ENCODE peak calls at places on chromosomes 3 and 15, in ten cellular contexts. B is IMR-90; G is CD4-positive, alpha-beta T cell; P is left lung; N is GM13977; M is tibial nerve; Z is coronary artery; O is AG10803; T is foreskin fibroblast; L is lung. A is an unnamed sample.

GRCh38 chr3:177622520-177622919 is 425.2 kb upstream of the TBL1XR1 start:
- DNase-seq in B (no peak), G (no peak), P (no peak), N (no peak), M (no peak), Z (no peak), O (no peak), T (no peak), L (no peak), A (no peak)

GRCh38 chr3:184341925-184342324 is 4.5 kb downstream of the FAM131A start:
- DNase-seq in B (no peak), G (no peak), P (peak; percentile 84), N (no peak), M (no peak), Z (no peak), O (no peak), T (no peak), L (peak; percentile 87), A (no peak)

GRCh38 chr3:85709483-85709882 is 750.7 kb downstream of the CADM2 start:
- DNase-seq in B (no peak), G (no peak), P (no peak), N (no peak), M (no peak), Z (no peak), O (no peak), T (no peak), L (no peak), A (no peak)

GRCh38 chr15:90138071-90138833 is 36.0 kb upstream of the IDH2 start:
- DNase-seq in B (no peak), G (no peak), P (peak; percentile 57), N (no peak), M (no peak), Z (no peak), O (no peak), T (no peak), L (peak; percentile 45), A (no peak)

GRCh38 chr3:31908391-31909097 is 72.5 kb downstream of the OSBPL10 start:
- DNase-seq in B (peak; percentile 14), G (no peak), P (no peak), N (no peak), M (no peak), Z (no peak), O (no peak), T (peak; percentile 53), L (no peak), A (peak; percentile 3)

GRCh38 chr3:19799115-19799514 is 134.9 kb downstream of the EFHB start:
- DNase-seq in B (no peak), G (no peak), P (no peak), N (no peak), M (no peak), Z (no peak), O (no peak), T (no peak), L (no peak), A (no peak)

GRCh38 chr3:47984089-47984759 is 32.0 kb downstream of the MAP4 start:
- DNase-seq in B (peak; percentile 85), G (no peak), P (no peak), N (no peak), M (no peak), Z (no peak), O (peak; percentile 74), T (peak; percentile 89), L (no peak), A (peak; percentile 77)

GRCh38 chr3:3020209-3020608 is 90.0 kb downstream of the IL5RA start:
- DNase-seq in B (no peak), G (no peak), P (no peak), N (no peak), M (no peak), Z (no peak), O (no peak), T (no peak), L (no peak), A (no peak)

GRCh38 chr3:197507541-197507940 is 48.2 kb downstream of the BDH1 start:
- DNase-seq in B (no peak), G (no peak), P (no peak), N (peak; percentile 10), M (no peak), Z (no peak), O (no peak), T (no peak), L (no peak), A (no peak)

GRCh38 chr15:41633609-41634008 is 26.6 kb upstream of the MGA start:
- DNase-seq in B (no peak), G (no peak), P (no peak), N (no peak), M (no peak), Z (no peak), O (no peak), T (no peak), L (no peak), A (no peak)

GRCh38 chr15:40511472-40512133 is 40.8 kb downstream of the CHST14 start:
- DNase-seq in B (no peak), G (no peak), P (peak; percentile 78), N (peak; percentile 70), M (peak; percentile 23), Z (no peak), O (peak; percentile 35), T (peak; percentile 76), L (peak; percentile 78), A (peak; percentile 3)

GRCh38 chr3:44894485-44894884 is 20.1 kb downstream of the TGM4 start:
- DNase-seq in B (peak; percentile 24), G (no peak), P (no peak), N (no peak), M (no peak), Z (no peak), O (peak; percentile 55), T (no peak), L (no peak), A (no peak)

GRCh38 chr3:165212580-165212979 is 16.4 kb upstream of the SLITRK3 start:
- DNase-seq in B (no peak), G (no peak), P (no peak), N (no peak), M (no peak), Z (no peak), O (no peak), T (no peak), L (no peak), A (no peak)

GRCh38 chr3:165211749-165212148 is 15.6 kb upstream of the SLITRK3 start:
- DNase-seq in B (no peak), G (no peak), P (no peak), N (no peak), M (no peak), Z (no peak), O (no peak), T (no peak), L (no peak), A (no peak)

GRCh38 chr3:165206454-165207266 is 10.5 kb upstream of the SLITRK3 start:
- DNase-seq in B (peak; percentile 65), G (no peak), P (peak; percentile 67), N (peak; percentile 53), M (peak; percentile 53), Z (peak; percentile 77), O (peak; percentile 72), T (peak; percentile 58), L (peak; percentile 62), A (peak; percentile 69)

GRCh38 chr3:165210727-165211126 is 14.5 kb upstream of the SLITRK3 start:
- DNase-seq in B (no peak), G (no peak), P (no peak), N (no peak), M (no peak), Z (no peak), O (no peak), T (no peak), L (no peak), A (no peak)

GRCh38 chr3:165210132-165210531 is 13.9 kb upstream of the SLITRK3 start:
- DNase-seq in B (no peak), G (no peak), P (no peak), N (no peak), M (no peak), Z (no peak), O (no peak), T (no peak), L (no peak), A (peak; percentile 2)
- TF ChIP-seq CTCF in B (no peak), G (no peak), P (no peak), N (no peak), M (no peak), Z (no peak), O (peak; percentile 22), T (no peak), L (no peak), A (peak; percentile 66)

GRCh38 chr3:120625199-120625598 is 29.1 kb downstream of the NDUFB4 start:
- DNase-seq in B (no peak), G (no peak), P (no peak), N (no peak), M (no peak), Z (no peak), O (peak; percentile 17), T (no peak), L (no peak), A (peak; percentile 61)

GRCh38 chr3:120623719-120624093 is 27.6 kb downstream of the NDUFB4 start:
- DNase-seq in B (no peak), G (no peak), P (no peak), N (no peak), M (no peak), Z (no peak), O (no peak), T (no peak), L (no peak), A (no peak)

GRCh38 chr3:120622457-120622856 is 26.3 kb downstream of the NDUFB4 start:
- DNase-seq in B (no peak), G (no peak), P (no peak), N (no peak), M (no peak), Z (no peak), O (no peak), T (no peak), L (no peak), A (no peak)

GRCh38 chr3:120622870-120623718 is 27.0 kb downstream of the NDUFB4 start:
- DNase-seq in B (peak; percentile 82), G (no peak), P (no peak), N (no peak), M (no peak), Z (no peak), O (peak; percentile 36), T (peak; percentile 59), L (no peak), A (peak; percentile 99)
- TF ChIP-seq CTCF in B (peak; percentile 14), G (no peak), P (no peak), N (no peak), M (no peak), Z (no peak), O (peak; percentile 2), T (peak; percentile 11), L (no peak), A (peak; percentile 87)

DNA sequence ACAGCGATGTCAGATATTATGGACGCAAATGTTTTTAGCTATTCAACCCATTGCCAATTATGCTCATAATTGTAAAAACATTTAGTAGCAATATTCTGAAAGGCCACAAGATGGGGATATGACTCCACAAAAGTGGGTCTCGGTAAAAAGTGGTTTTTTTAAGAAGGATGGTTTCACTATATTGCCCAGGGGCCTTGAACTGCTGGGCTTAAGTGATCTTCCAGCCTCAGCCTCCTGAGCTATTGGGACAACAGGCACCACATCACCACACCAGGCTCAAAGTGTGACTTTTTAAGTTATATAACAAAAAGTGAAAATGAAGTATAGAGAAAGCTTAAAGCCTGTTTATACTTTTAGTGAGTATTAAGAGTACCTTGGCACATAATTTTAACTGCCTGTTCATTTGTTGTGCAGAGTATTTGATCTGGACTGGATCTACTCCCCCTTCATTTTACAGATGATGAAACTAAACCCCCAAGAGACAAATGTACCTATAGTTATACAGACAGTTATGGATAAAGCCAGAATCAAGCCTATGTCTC is 9.4 kb downstream of the NAA50 start:
- DNase-seq in B (peak; percentile 73), G (peak; percentile 5), P (no peak), N (peak; percentile 42), M (no peak), Z (no peak), O (peak; percentile 71), T (peak; percentile 79), L (no peak), A (peak; percentile 63)
- TF ChIP-seq CTCF in B (peak; percentile 79), G (peak; percentile 82), P (peak; percentile 46), N (peak; percentile 61), M (peak; percentile 58), Z (peak; percentile 47), O (peak; percentile 73), T (peak; percentile 45), L (peak; percentile 55), A (peak; percentile 88)

GRCh38 chr3:25468866-25469319 is 40.8 kb downstream of the RARB start:
- DNase-seq in B (no peak), G (no peak), P (peak; percentile 48), N (no peak), M (peak; percentile 47), Z (peak; percentile 86), O (peak; percentile 68), T (peak; percentile 77), L (no peak), A (peak; percentile 18)
- TF ChIP-seq CTCF in B (no peak), G (no peak), P (no peak), N (no peak), M (no peak), Z (no peak), O (peak; percentile 36), T (peak; percentile 8), L (no peak), A (peak; percentile 55)